ENCODE peak calls at places on chromosomes 7 and 10, in four cellular contexts. One of them, this sample, is unnamed.

GRCh38 chr7:12244129-12244528 is 33.0 kb downstream of the TMEM106B start:
- DNase-seq in HepG2: peak; percentile 43
- DNase-seq in H1: peak; percentile 47
- DNase-seq in GM12878: no peak
- DNase-seq in this sample: peak; percentile 25

GRCh38 chr7:38368191-38368605 is 94.8 kb upstream of the TARP start:
- DNase-seq in HepG2: peak; percentile 63
- DNase-seq in GM12878: no peak
- DNase-seq in H1: peak; percentile 88
- DNase-seq in this sample: peak; percentile 89

GRCh38 chr10:119445311-119445934 is 97.1 kb downstream of the RGS10 start:
- DNase-seq in HepG2: peak; percentile 65
- DNase-seq in GM12878: no peak
- DNase-seq in H1: peak; percentile 95
- DNase-seq in this sample: peak; percentile 57

GRCh38 chr7:47757946-47758371 is 176.0 kb upstream of the TNS3 start:
- DNase-seq in GM12878: no peak
- DNase-seq in H1: no peak
- DNase-seq in HepG2: no peak
- DNase-seq in this sample: no peak

GRCh38 chr7:128830231-128831177 is at the start of gene FLNC:
- DNase-seq in HepG2: no peak
- DNase-seq in GM12878: no peak
- DNase-seq in H1: peak; percentile 72
- DNase-seq in this sample: no peak

GRCh38 chr10:70474780-70475179 is 3.8 kb upstream of the PALD1 start:
- DNase-seq in H1: no peak
- DNase-seq in GM12878: no peak
- DNase-seq in HepG2: no peak
- DNase-seq in this sample: no peak

GRCh38 chr7:151327659-151328058 is 14.0 kb upstream of the NUB1 start:
- DNase-seq in H1: no peak
- DNase-seq in HepG2: no peak
- DNase-seq in GM12878: no peak
- DNase-seq in this sample: no peak

GRCh38 chr7:73519867-73520672 is 2.0 kb downstream of the BAZ1B start:
- DNase-seq in GM12878: no peak
- DNase-seq in HepG2: peak; percentile 33
- DNase-seq in H1: no peak
- DNase-seq in this sample: no peak

GRCh38 chr7:44368885-44369284 is 43.5 kb upstream of the CAMK2B start:
- DNase-seq in GM12878: no peak
- DNase-seq in HepG2: peak; percentile 16
- DNase-seq in H1: no peak
- DNase-seq in this sample: no peak

GRCh38 chr7:44372560-44373417 is 47.4 kb upstream of the CAMK2B start:
- DNase-seq in GM12878: no peak
- DNase-seq in H1: no peak
- DNase-seq in HepG2: no peak
- DNase-seq in this sample: no peak

GRCh38 chr7:44373418-44373740 is 48.0 kb upstream of the CAMK2B start:
- DNase-seq in H1: no peak
- DNase-seq in GM12878: no peak
- DNase-seq in HepG2: no peak
- DNase-seq in this sample: no peak

GRCh38 chr7:44368455-44368854 is 43.1 kb upstream of the CAMK2B start:
- DNase-seq in GM12878: no peak
- DNase-seq in H1: no peak
- DNase-seq in HepG2: no peak
- DNase-seq in this sample: no peak

GRCh38 chr7:44367475-44368030 is 42.2 kb upstream of the CAMK2B start:
- DNase-seq in GM12878: no peak
- DNase-seq in H1: no peak
- DNase-seq in HepG2: no peak
- DNase-seq in this sample: no peak
- TF ChIP-seq SUZ12 in GM12878: no peak
- TF ChIP-seq SUZ12 in H1: no peak
- TF ChIP-seq SUZ12 in HepG2: no peak
- TF ChIP-seq SUZ12 in this sample: no peak

DNA sequence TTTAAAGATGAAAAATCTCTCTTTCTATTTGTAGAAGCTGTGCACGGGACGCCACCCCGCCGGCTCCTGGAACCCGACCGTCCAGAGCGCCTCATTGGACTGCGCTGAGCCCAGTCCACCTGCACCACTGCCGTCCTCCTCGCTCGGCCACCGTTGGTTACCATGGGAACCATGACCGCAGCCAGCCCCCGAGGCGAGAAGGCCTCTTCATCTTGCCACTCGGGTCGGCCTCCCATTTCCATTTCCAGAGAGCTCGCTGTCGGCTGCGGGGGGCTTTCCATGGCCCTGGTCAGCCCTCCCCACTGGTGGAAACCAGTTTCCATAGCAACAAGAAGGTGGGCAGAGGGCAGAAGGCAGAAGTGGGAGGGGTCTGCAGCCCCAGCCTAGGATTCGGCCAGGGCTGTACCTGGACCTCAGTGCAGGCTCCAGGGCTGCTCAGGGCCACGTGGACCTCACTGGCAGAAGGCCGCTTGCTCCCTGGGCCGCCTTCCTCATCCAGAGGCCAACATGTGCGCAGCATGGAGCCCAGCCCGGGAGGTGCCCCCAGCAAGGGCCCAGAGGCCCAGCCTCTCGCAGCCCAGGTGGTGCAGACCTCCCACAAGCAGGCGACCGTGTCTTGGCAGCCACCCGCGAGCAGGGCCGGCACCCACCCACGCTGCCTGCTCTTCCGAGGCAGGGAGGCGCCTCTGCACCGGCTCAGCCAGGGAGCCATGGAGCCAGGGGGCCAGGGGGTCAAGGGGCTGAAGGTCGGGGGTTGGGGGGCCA is 283.5 kb upstream of the PPP2R2D start:
- DNase-seq in H1: peak; percentile 46
- DNase-seq in HepG2: no peak
- DNase-seq in GM12878: no peak
- DNase-seq in this sample: no peak
- TF ChIP-seq ZNF274 in H1: no peak
- TF ChIP-seq ZNF274 in HepG2: no peak
- TF ChIP-seq ZNF274 in GM12878: no peak
- TF ChIP-seq ZNF274 in this sample: no peak

GRCh38 chr10:101830322-101831168 is 12.3 kb upstream of the OGA start:
- DNase-seq in HepG2: no peak
- DNase-seq in H1: peak; percentile 90
- DNase-seq in GM12878: peak; percentile 81
- DNase-seq in this sample: no peak
- H3K4me3 ChIP-seq in HepG2: no peak overlapping the region
- H3K4me3 ChIP-seq in H1: peak overlapping the region; percentile 44
- H3K4me3 ChIP-seq in GM12878: peak overlapping the region; percentile 63
- H3K4me3 ChIP-seq in this sample: peak overlapping the region; percentile 47

GRCh38 chr10:113326160-113327111 is 226.4 kb upstream of the HABP2 start:
- DNase-seq in H1: no peak
- DNase-seq in HepG2: peak; percentile 29
- DNase-seq in GM12878: peak; percentile 42
- DNase-seq in this sample: peak; percentile 18
- TF ChIP-seq SUZ12 in H1: no peak
- TF ChIP-seq SUZ12 in HepG2: no peak
- TF ChIP-seq SUZ12 in GM12878: no peak
- TF ChIP-seq SUZ12 in this sample: no peak

GRCh38 chr7:155953781-155954549 is 141.7 kb upstream of the SHH start:
- DNase-seq in GM12878: no peak
- DNase-seq in HepG2: peak; percentile 78
- DNase-seq in H1: no peak
- DNase-seq in this sample: no peak

GRCh38 chr7:155948845-155949244 is 136.6 kb upstream of the SHH start:
- DNase-seq in GM12878: no peak
- DNase-seq in H1: no peak
- DNase-seq in HepG2: no peak
- DNase-seq in this sample: no peak

GRCh38 chr7:155950898-155951553 is 138.8 kb upstream of the SHH start:
- DNase-seq in H1: peak; percentile 14
- DNase-seq in GM12878: no peak
- DNase-seq in HepG2: peak; percentile 45
- DNase-seq in this sample: no peak

GRCh38 chr7:155953501-155953778 is 141.2 kb upstream of the SHH start:
- DNase-seq in HepG2: no peak
- DNase-seq in GM12878: no peak
- DNase-seq in H1: no peak
- DNase-seq in this sample: no peak

GRCh38 chr7:155951554-155952158 is 139.4 kb upstream of the SHH start:
- DNase-seq in GM12878: no peak
- DNase-seq in HepG2: peak; percentile 97
- DNase-seq in H1: no peak
- DNase-seq in this sample: no peak
- TF ChIP-seq ZNF274 in GM12878: no peak
- TF ChIP-seq ZNF274 in HepG2: peak; percentile 75
- TF ChIP-seq ZNF274 in H1: no peak
- TF ChIP-seq ZNF274 in this sample: no peak

GRCh38 chr7:96308950-96309263 is 13.0 kb downstream of the SLC25A13 start:
- DNase-seq in HepG2: no peak
- DNase-seq in H1: no peak
- DNase-seq in GM12878: no peak
- DNase-seq in this sample: no peak

GRCh38 chr7:96305915-96306314 is 16.0 kb downstream of the SLC25A13 start:
- DNase-seq in HepG2: no peak
- DNase-seq in GM12878: no peak
- DNase-seq in H1: no peak
- DNase-seq in this sample: no peak

GRCh38 chr7:96310106-96310505 is 11.8 kb downstream of the SLC25A13 start:
- DNase-seq in HepG2: no peak
- DNase-seq in H1: no peak
- DNase-seq in GM12878: no peak
- DNase-seq in this sample: no peak

GRCh38 chr7:96306385-96307125 is 15.3 kb downstream of the SLC25A13 start:
- DNase-seq in GM12878: no peak
- DNase-seq in HepG2: no peak
- DNase-seq in H1: no peak
- DNase-seq in this sample: no peak

DNA sequence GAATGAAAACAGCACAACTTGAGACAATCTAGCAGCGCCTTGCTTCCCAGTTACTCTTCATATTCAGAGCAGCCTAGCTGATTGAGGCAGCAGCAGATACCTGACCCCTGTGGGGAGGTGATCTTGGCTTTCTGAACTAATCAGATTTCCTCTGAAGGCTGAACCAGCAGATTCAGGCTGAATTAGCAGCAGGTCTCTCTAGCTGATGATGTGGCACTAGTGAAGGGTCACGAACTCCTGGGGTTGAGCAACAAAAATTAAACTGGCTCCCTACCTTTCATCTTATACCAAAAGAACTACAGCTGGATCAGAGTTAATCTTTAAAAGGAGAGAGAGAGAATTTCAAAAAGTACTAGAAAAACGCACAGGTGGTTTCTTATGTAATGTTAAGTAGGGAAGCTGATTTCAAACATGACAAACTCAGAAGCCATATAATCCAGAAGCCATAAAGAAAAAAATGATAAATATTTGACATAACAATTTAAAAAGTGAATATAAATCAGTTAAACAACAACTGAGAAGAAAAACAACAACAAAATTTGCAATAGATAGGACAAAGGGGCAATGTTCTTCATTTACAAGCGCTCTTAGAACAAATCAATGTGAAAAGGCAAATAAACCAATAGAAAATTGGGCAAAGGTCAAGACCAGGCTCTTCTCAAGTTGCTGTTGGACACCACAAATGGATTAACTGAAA is 13.5 kb downstream of the SLC25A13 start:
- DNase-seq in HepG2: peak; percentile 65
- DNase-seq in H1: no peak
- DNase-seq in GM12878: no peak
- DNase-seq in this sample: peak; percentile 54
- H3K4me3 ChIP-seq in HepG2: no peak overlapping the region
- H3K4me3 ChIP-seq in H1: no peak overlapping the region
- H3K4me3 ChIP-seq in GM12878: no peak overlapping the region
- H3K4me3 ChIP-seq in this sample: no peak overlapping the region

GRCh38 chr7:42480304-42480665 is 243.3 kb upstream of the GLI3 start:
- DNase-seq in GM12878: no peak
- DNase-seq in HepG2: no peak
- DNase-seq in H1: no peak
- DNase-seq in this sample: no peak
- TF ChIP-seq SUZ12 in GM12878: no peak
- TF ChIP-seq SUZ12 in HepG2: no peak
- TF ChIP-seq SUZ12 in H1: no peak
- TF ChIP-seq SUZ12 in this sample: no peak

GRCh38 chr10:17084989-17085725 is 44.5 kb downstream of the CUBN start:
- DNase-seq in H1: no peak
- DNase-seq in HepG2: no peak
- DNase-seq in GM12878: no peak
- DNase-seq in this sample: no peak

GRCh38 chr10:17084258-17084657 is 45.4 kb downstream of the CUBN start:
- DNase-seq in HepG2: no peak
- DNase-seq in H1: no peak
- DNase-seq in GM12878: no peak
- DNase-seq in this sample: no peak

GRCh38 chr10:17092216-17092944 is 37.2 kb downstream of the CUBN start:
- DNase-seq in GM12878: no peak
- DNase-seq in H1: no peak
- DNase-seq in HepG2: no peak
- DNase-seq in this sample: no peak

GRCh38 chr10:17086865-17087264 is 42.7 kb downstream of the CUBN start:
- DNase-seq in GM12878: no peak
- DNase-seq in HepG2: no peak
- DNase-seq in H1: no peak
- DNase-seq in this sample: no peak

DNA sequence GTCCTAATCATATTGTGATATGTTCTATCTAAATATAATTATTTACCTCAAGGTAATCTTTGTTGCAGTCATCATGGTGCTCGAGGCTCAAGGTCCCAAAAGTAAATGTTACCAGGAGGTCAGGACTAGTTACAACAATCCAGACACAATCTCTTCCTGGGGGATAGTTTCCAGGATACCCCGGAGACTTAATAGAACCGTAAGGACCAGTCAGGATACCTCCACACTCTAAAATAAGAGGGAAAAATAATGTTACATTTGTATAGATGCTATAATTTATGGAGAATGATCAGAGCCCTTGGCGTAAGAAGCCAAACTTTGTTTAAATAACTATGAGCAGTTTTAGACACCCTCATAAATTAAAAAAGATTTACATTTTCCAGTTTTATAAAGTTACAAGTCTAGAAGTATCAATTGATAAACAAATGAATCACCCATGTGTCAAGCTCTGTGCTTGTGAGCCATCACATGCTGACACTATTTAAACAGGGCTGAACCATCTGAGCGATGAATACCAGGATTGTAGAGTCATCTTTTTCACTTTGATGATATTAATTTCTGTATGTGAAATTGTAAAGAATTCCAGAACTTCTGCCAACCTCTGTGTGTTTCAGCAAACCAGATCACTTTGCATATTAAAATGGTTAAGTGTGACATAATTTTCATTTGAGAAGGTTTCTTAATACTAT is 41.3 kb downstream of the CUBN start:
- DNase-seq in HepG2: peak; percentile 9
- DNase-seq in H1: no peak
- DNase-seq in GM12878: no peak
- DNase-seq in this sample: no peak
- TF ChIP-seq ZNF274 in HepG2: no peak
- TF ChIP-seq ZNF274 in H1: no peak
- TF ChIP-seq ZNF274 in GM12878: no peak
- TF ChIP-seq ZNF274 in this sample: no peak